ENCODE peak calls at places on chromosomes 13 and 19, in seven cellular contexts. H, Z, I, U, J, X and A are unnamed samples.
A peak's percentile ranks its signal among the peaks of the same experiment; 100 is the strongest.

GRCh38 chr19:24051516-24051915 is 35.5 kb upstream of the ZNF254 start:
- DNase-seq in H (no peak), Z (no peak), I (no peak), U (no peak), J (no peak), X (no peak), A (no peak)

GRCh38 chr19:34428549-34429285 is 536 bp downstream of the UBA2 start:
- DNase-seq in H (peak; percentile 32), Z (no peak), I (no peak), U (no peak), J (peak; percentile 34), X (peak; percentile 52), A (peak; percentile 20)

GRCh38 chr19:55464669-55465068 is at the start of gene C19orf85:
- DNase-seq in H (no peak), Z (peak; percentile 54), I (no peak), U (no peak), J (no peak), X (no peak), A (no peak)

GRCh38 chr13:102854675-102855074 is 8.8 kb downstream of the ERCC5 start:
- DNase-seq in H (no peak), Z (no peak), I (no peak), U (no peak), J (no peak), X (no peak), A (no peak)

GRCh38 chr13:26377038-26377437 is 123.1 kb downstream of the CDK8 start:
- DNase-seq in H (no peak), Z (no peak), I (no peak), U (no peak), J (no peak), X (no peak), A (peak; percentile 13)

GRCh38 chr13:21736926-21737325 is 66.1 kb downstream of the FGF9 start:
- DNase-seq in H (no peak), Z (no peak), I (no peak), U (no peak), J (no peak), X (no peak), A (no peak)

GRCh38 chr19:8050274-8051096 is 2.1 kb upstream of the CCL25 start:
- DNase-seq in H (no peak), Z (no peak), I (peak; percentile 94), U (peak; percentile 72), J (peak; percentile 93), X (peak; percentile 91), A (peak; percentile 63)

GRCh38 chr19:32599736-32600157 is 18.8 kb downstream of the PDCD5 start:
- DNase-seq in H (peak; percentile 77), Z (peak; percentile 41), I (no peak), U (peak; percentile 56), J (no peak), X (no peak), A (peak; percentile 63)

GRCh38 chr13:26992951-26993490 is 178.6 kb downstream of the USP12 start:
- DNase-seq in H (no peak), Z (no peak), I (no peak), U (no peak), J (no peak), X (no peak), A (no peak)

GRCh38 chr19:13843104-13843921 is 33.6 kb upstream of the NANOS3 start:
- DNase-seq in H (peak; percentile 46), Z (peak; percentile 76), I (no peak), U (no peak), J (peak; percentile 70), X (peak; percentile 87), A (no peak)

GRCh38 chr19:13012690-13013608 is 17.7 kb downstream of the NFIX start:
- DNase-seq in H (no peak), Z (no peak), I (no peak), U (no peak), J (peak; percentile 74), X (peak; percentile 79), A (peak; percentile 45)

GRCh38 chr13:34571716-34572115 is 370.4 kb upstream of the NBEA start:
- DNase-seq in H (no peak), Z (no peak), I (no peak), U (no peak), J (no peak), X (no peak), A (no peak)

GRCh38 chr13:53005631-53006030 is 23.0 kb upstream of the OLFM4 start:
- DNase-seq in H (peak; percentile 29), Z (no peak), I (no peak), U (no peak), J (no peak), X (no peak), A (no peak)

GRCh38 chr19:2739602-2740313 is at the start of gene SLC39A3:
- DNase-seq in H (peak; percentile 87), Z (peak; percentile 94), I (peak; percentile 99), U (peak; percentile 96), J (peak; percentile 99), X (peak; percentile 96), A (peak; percentile 98)

GRCh38 chr13:88601949-88602348 is 930.8 kb downstream of the SLITRK5 start:
- DNase-seq in H (no peak), Z (no peak), I (no peak), U (no peak), J (no peak), X (no peak), A (peak; percentile 15)

GRCh38 chr19:3551808-3552095 is 5.6 kb downstream of the MFSD12 start:
- DNase-seq in H (no peak), Z (no peak), I (no peak), U (no peak), J (no peak), X (no peak), A (no peak)

GRCh38 chr19:52557231-52557995 is 12.7 kb upstream of the ZNF701 start:
- DNase-seq in H (no peak), Z (no peak), I (no peak), U (no peak), J (no peak), X (no peak), A (no peak)

GRCh38 chr19:58350001-58350801 is 3.1 kb downstream of the A1BG start:
- DNase-seq in H (no peak), Z (no peak), I (no peak), U (no peak), J (no peak), X (no peak), A (peak; percentile 13)

GRCh38 chr19:34662919-34663318 is 14.0 kb downstream of the SCGB2B2 start:
- DNase-seq in H (peak; percentile 3), Z (peak; percentile 75), I (no peak), U (no peak), J (no peak), X (no peak), A (no peak)

GRCh38 chr19:35253316-35254286 is 4.8 kb downstream of the LSR start:
- DNase-seq in H (no peak), Z (peak; percentile 63), I (no peak), U (no peak), J (peak; percentile 10), X (no peak), A (no peak)

GRCh38 chr19:45467115-45467455 is 711 bp upstream of the FOSB start:
- DNase-seq in H (no peak), Z (no peak), I (no peak), U (no peak), J (no peak), X (no peak), A (no peak)

GRCh38 chr13:35485451-35485850 is 9.0 kb upstream of the MAB21L1 start:
- DNase-seq in H (peak; percentile 18), Z (peak; percentile 26), I (no peak), U (no peak), J (no peak), X (no peak), A (no peak)

GRCh38 chr19:47111081-47111589 is 2.4 kb downstream of the ZC3H4 start:
- DNase-seq in H (no peak), Z (peak; percentile 10), I (peak; percentile 31), U (no peak), J (peak; percentile 44), X (peak; percentile 65), A (no peak)

GRCh38 chr13:31442605-31443004 is 242.8 kb downstream of the B3GLCT start:
- DNase-seq in H (no peak), Z (no peak), I (no peak), U (no peak), J (no peak), X (no peak), A (no peak)

GRCh38 chr13:64884976-64885375 is 2345.2 kb downstream of the PCDH9 start:
- DNase-seq in H (no peak), Z (no peak), I (no peak), U (no peak), J (no peak), X (no peak), A (no peak)

GRCh38 chr19:3818479-3818878 is 32.3 kb upstream of the MATK start:
- DNase-seq in H (no peak), Z (no peak), I (peak; percentile 23), U (no peak), J (no peak), X (no peak), A (no peak)

GRCh38 chr13:59638404-59638803 is 525.3 kb downstream of the DIAPH3 start:
- DNase-seq in H (no peak), Z (no peak), I (no peak), U (no peak), J (no peak), X (no peak), A (no peak)

GRCh38 chr13:50732712-50733111 is 110.8 kb downstream of the DLEU7 start:
- DNase-seq in H (no peak), Z (peak; percentile 9), I (no peak), U (peak; percentile 62), J (no peak), X (no peak), A (peak; percentile 67)

GRCh38 chr13:19586904-19587634 is 25.7 kb upstream of the TPTE2 start:
- DNase-seq in H (no peak), Z (no peak), I (peak; percentile 68), U (no peak), J (peak; percentile 52), X (peak; percentile 76), A (peak; percentile 78)